ENCODE peak calls at places on chromosomes 3 and 15, in nine cellular contexts. One of them, this sample, is unnamed.

GRCh38 chr3:64220161-64220560 is 5.1 kb downstream of the PRICKLE2 start:
- DNase-seq in cardiac septum: no peak
- DNase-seq in mammary epithelial cell: no peak
- DNase-seq in NT2/D1: no peak
- DNase-seq in stimulated activated CD8-positive, alpha-beta memory T cell treated with anti-CD3 and anti-CD28 coated beads, Interleukin-15, amount 100 ng/mL, for 24 hours: no peak
- DNase-seq in amygdala: no peak
- DNase-seq in Daoy: peak
- DNase-seq in kidney tubule cell: peak
- DNase-seq in MM.1S: no peak
- DNase-seq in this sample: no peak

GRCh38 chr3:120848503-120848902 is 59.5 kb upstream of the STXBP5L start:
- DNase-seq in cardiac septum: no peak
- DNase-seq in mammary epithelial cell: no peak
- DNase-seq in NT2/D1: no peak
- DNase-seq in stimulated activated CD8-positive, alpha-beta memory T cell treated with anti-CD3 and anti-CD28 coated beads, Interleukin-15, amount 100 ng/mL, for 24 hours: no peak
- DNase-seq in amygdala: no peak
- DNase-seq in Daoy: no peak
- DNase-seq in kidney tubule cell: no peak
- DNase-seq in MM.1S: no peak
- DNase-seq in this sample: no peak

GRCh38 chr15:62071711-62072308 is 5.0 kb downstream of the C2CD4A start:
- DNase-seq in cardiac septum: no peak
- DNase-seq in mammary epithelial cell: peak
- DNase-seq in NT2/D1: no peak
- DNase-seq in stimulated activated CD8-positive, alpha-beta memory T cell treated with anti-CD3 and anti-CD28 coated beads, Interleukin-15, amount 100 ng/mL, for 24 hours: no peak
- DNase-seq in amygdala: no peak
- DNase-seq in Daoy: peak
- DNase-seq in kidney tubule cell: peak
- DNase-seq in MM.1S: peak
- DNase-seq in this sample: peak

GRCh38 chr3:100352296-100353178 is 18.0 kb downstream of the NIT2 start:
- DNase-seq in cardiac septum: no peak
- DNase-seq in mammary epithelial cell: peak
- DNase-seq in NT2/D1: no peak
- DNase-seq in stimulated activated CD8-positive, alpha-beta memory T cell treated with anti-CD3 and anti-CD28 coated beads, Interleukin-15, amount 100 ng/mL, for 24 hours: no peak
- DNase-seq in amygdala: no peak
- DNase-seq in Daoy: no peak
- DNase-seq in kidney tubule cell: peak
- DNase-seq in MM.1S: no peak
- DNase-seq in this sample: no peak

GRCh38 chr3:14360123-14360881 is 42.1 kb upstream of the SLC6A6 start:
- DNase-seq in cardiac septum: no peak
- DNase-seq in mammary epithelial cell: no peak
- DNase-seq in NT2/D1: no peak
- DNase-seq in stimulated activated CD8-positive, alpha-beta memory T cell treated with anti-CD3 and anti-CD28 coated beads, Interleukin-15, amount 100 ng/mL, for 24 hours: no peak
- DNase-seq in amygdala: no peak
- DNase-seq in Daoy: peak
- DNase-seq in kidney tubule cell: no peak
- DNase-seq in MM.1S: no peak
- DNase-seq in this sample: no peak

GRCh38 chr3:27544372-27544865 is 60.2 kb upstream of the SLC4A7 start:
- DNase-seq in cardiac septum: no peak
- DNase-seq in mammary epithelial cell: peak
- DNase-seq in NT2/D1: no peak
- DNase-seq in stimulated activated CD8-positive, alpha-beta memory T cell treated with anti-CD3 and anti-CD28 coated beads, Interleukin-15, amount 100 ng/mL, for 24 hours: no peak
- DNase-seq in amygdala: no peak
- DNase-seq in Daoy: no peak
- DNase-seq in kidney tubule cell: peak
- DNase-seq in MM.1S: no peak
- DNase-seq in this sample: no peak

GRCh38 chr3:64414043-64414442 is 188.8 kb upstream of the PRICKLE2 start:
- DNase-seq in cardiac septum: no peak
- DNase-seq in mammary epithelial cell: no peak
- DNase-seq in NT2/D1: no peak
- DNase-seq in stimulated activated CD8-positive, alpha-beta memory T cell treated with anti-CD3 and anti-CD28 coated beads, Interleukin-15, amount 100 ng/mL, for 24 hours: no peak
- DNase-seq in amygdala: no peak
- DNase-seq in Daoy: no peak
- DNase-seq in kidney tubule cell: no peak
- DNase-seq in MM.1S: no peak
- DNase-seq in this sample: no peak

GRCh38 chr3:156551746-156552145 is 3.2 kb downstream of the SSR3 start:
- DNase-seq in cardiac septum: no peak
- DNase-seq in mammary epithelial cell: peak
- DNase-seq in NT2/D1: no peak
- DNase-seq in stimulated activated CD8-positive, alpha-beta memory T cell treated with anti-CD3 and anti-CD28 coated beads, Interleukin-15, amount 100 ng/mL, for 24 hours: no peak
- DNase-seq in amygdala: no peak
- DNase-seq in Daoy: peak
- DNase-seq in kidney tubule cell: peak
- DNase-seq in MM.1S: no peak
- DNase-seq in this sample: no peak

GRCh38 chr3:113269661-113270060 is 58.3 kb downstream of the BOC start:
- DNase-seq in cardiac septum: no peak
- DNase-seq in mammary epithelial cell: no peak
- DNase-seq in NT2/D1: no peak
- DNase-seq in stimulated activated CD8-positive, alpha-beta memory T cell treated with anti-CD3 and anti-CD28 coated beads, Interleukin-15, amount 100 ng/mL, for 24 hours: no peak
- DNase-seq in amygdala: no peak
- DNase-seq in Daoy: no peak
- DNase-seq in kidney tubule cell: no peak
- DNase-seq in MM.1S: no peak
- DNase-seq in this sample: no peak

GRCh38 chr3:183564046-183564445 is 8.5 kb upstream of the KLHL6 start:
- DNase-seq in cardiac septum: peak
- DNase-seq in mammary epithelial cell: no peak
- DNase-seq in NT2/D1: no peak
- DNase-seq in stimulated activated CD8-positive, alpha-beta memory T cell treated with anti-CD3 and anti-CD28 coated beads, Interleukin-15, amount 100 ng/mL, for 24 hours: no peak
- DNase-seq in amygdala: no peak
- DNase-seq in Daoy: no peak
- DNase-seq in kidney tubule cell: no peak
- DNase-seq in MM.1S: no peak
- DNase-seq in this sample: peak

GRCh38 chr15:28022961-28023360 is 76.2 kb downstream of the OCA2 start:
- DNase-seq in cardiac septum: no peak
- DNase-seq in mammary epithelial cell: no peak
- DNase-seq in NT2/D1: no peak
- DNase-seq in stimulated activated CD8-positive, alpha-beta memory T cell treated with anti-CD3 and anti-CD28 coated beads, Interleukin-15, amount 100 ng/mL, for 24 hours: no peak
- DNase-seq in amygdala: no peak
- DNase-seq in Daoy: no peak
- DNase-seq in kidney tubule cell: no peak
- DNase-seq in MM.1S: no peak
- DNase-seq in this sample: no peak

GRCh38 chr3:1214928-1215327 is 122.1 kb downstream of the CNTN6 start:
- DNase-seq in cardiac septum: no peak
- DNase-seq in mammary epithelial cell: no peak
- DNase-seq in NT2/D1: no peak
- DNase-seq in stimulated activated CD8-positive, alpha-beta memory T cell treated with anti-CD3 and anti-CD28 coated beads, Interleukin-15, amount 100 ng/mL, for 24 hours: no peak
- DNase-seq in amygdala: no peak
- DNase-seq in Daoy: no peak
- DNase-seq in kidney tubule cell: peak
- DNase-seq in MM.1S: no peak
- DNase-seq in this sample: no peak

GRCh38 chr3:129593595-129594339 is 12.7 kb downstream of the PLXND1 start:
- DNase-seq in cardiac septum: no peak
- DNase-seq in mammary epithelial cell: no peak
- DNase-seq in NT2/D1: no peak
- DNase-seq in stimulated activated CD8-positive, alpha-beta memory T cell treated with anti-CD3 and anti-CD28 coated beads, Interleukin-15, amount 100 ng/mL, for 24 hours: no peak
- DNase-seq in amygdala: no peak
- DNase-seq in Daoy: no peak
- DNase-seq in kidney tubule cell: no peak
- DNase-seq in MM.1S: peak
- DNase-seq in this sample: peak

GRCh38 chr3:12758025-12758830 is 831 bp downstream of the TMEM40 start:
- DNase-seq in cardiac septum: no peak
- DNase-seq in mammary epithelial cell: peak
- DNase-seq in NT2/D1: no peak
- DNase-seq in stimulated activated CD8-positive, alpha-beta memory T cell treated with anti-CD3 and anti-CD28 coated beads, Interleukin-15, amount 100 ng/mL, for 24 hours: no peak
- DNase-seq in amygdala: no peak
- DNase-seq in Daoy: peak
- DNase-seq in kidney tubule cell: peak
- DNase-seq in MM.1S: peak
- DNase-seq in this sample: no peak

GRCh38 chr3:152236741-152237140 is 32.0 kb upstream of the MBNL1 start:
- DNase-seq in cardiac septum: no peak
- DNase-seq in mammary epithelial cell: no peak
- DNase-seq in NT2/D1: no peak
- DNase-seq in stimulated activated CD8-positive, alpha-beta memory T cell treated with anti-CD3 and anti-CD28 coated beads, Interleukin-15, amount 100 ng/mL, for 24 hours: no peak
- DNase-seq in amygdala: no peak
- DNase-seq in Daoy: no peak
- DNase-seq in kidney tubule cell: peak
- DNase-seq in MM.1S: no peak
- DNase-seq in this sample: no peak

GRCh38 chr3:128226794-128227399 is 73.6 kb downstream of the EEFSEC start:
- DNase-seq in cardiac septum: no peak
- DNase-seq in mammary epithelial cell: peak
- DNase-seq in NT2/D1: peak
- DNase-seq in stimulated activated CD8-positive, alpha-beta memory T cell treated with anti-CD3 and anti-CD28 coated beads, Interleukin-15, amount 100 ng/mL, for 24 hours: no peak
- DNase-seq in amygdala: no peak
- DNase-seq in Daoy: peak
- DNase-seq in kidney tubule cell: peak
- DNase-seq in MM.1S: no peak
- DNase-seq in this sample: peak

GRCh38 chr15:39919396-39919739 is 698 bp downstream of the GPR176 start:
- DNase-seq in cardiac septum: no peak
- DNase-seq in mammary epithelial cell: no peak
- DNase-seq in NT2/D1: no peak
- DNase-seq in stimulated activated CD8-positive, alpha-beta memory T cell treated with anti-CD3 and anti-CD28 coated beads, Interleukin-15, amount 100 ng/mL, for 24 hours: no peak
- DNase-seq in amygdala: no peak
- DNase-seq in Daoy: no peak
- DNase-seq in kidney tubule cell: no peak
- DNase-seq in MM.1S: no peak
- DNase-seq in this sample: no peak

GRCh38 chr3:183490653-183491052 is 62.2 kb upstream of the MCF2L2 start:
- DNase-seq in cardiac septum: peak
- DNase-seq in mammary epithelial cell: peak
- DNase-seq in NT2/D1: peak
- DNase-seq in stimulated activated CD8-positive, alpha-beta memory T cell treated with anti-CD3 and anti-CD28 coated beads, Interleukin-15, amount 100 ng/mL, for 24 hours: no peak
- DNase-seq in amygdala: no peak
- DNase-seq in Daoy: peak
- DNase-seq in kidney tubule cell: peak
- DNase-seq in MM.1S: peak
- DNase-seq in this sample: no peak

GRCh38 chr15:48924528-48925393 is 39.0 kb downstream of the SHC4 start:
- DNase-seq in cardiac septum: no peak
- DNase-seq in mammary epithelial cell: no peak
- DNase-seq in NT2/D1: no peak
- DNase-seq in stimulated activated CD8-positive, alpha-beta memory T cell treated with anti-CD3 and anti-CD28 coated beads, Interleukin-15, amount 100 ng/mL, for 24 hours: no peak
- DNase-seq in amygdala: no peak
- DNase-seq in Daoy: no peak
- DNase-seq in kidney tubule cell: peak
- DNase-seq in MM.1S: no peak
- DNase-seq in this sample: no peak

GRCh38 chr3:24505678-24506560 is 11.3 kb upstream of the THRB start:
- DNase-seq in cardiac septum: no peak
- DNase-seq in mammary epithelial cell: no peak
- DNase-seq in NT2/D1: no peak
- DNase-seq in stimulated activated CD8-positive, alpha-beta memory T cell treated with anti-CD3 and anti-CD28 coated beads, Interleukin-15, amount 100 ng/mL, for 24 hours: no peak
- DNase-seq in amygdala: no peak
- DNase-seq in Daoy: no peak
- DNase-seq in kidney tubule cell: no peak
- DNase-seq in MM.1S: no peak
- DNase-seq in this sample: no peak

GRCh38 chr15:83449928-83450501 is 2.9 kb downstream of the SH3GL3 start:
- DNase-seq in cardiac septum: no peak
- DNase-seq in mammary epithelial cell: peak
- DNase-seq in NT2/D1: no peak
- DNase-seq in stimulated activated CD8-positive, alpha-beta memory T cell treated with anti-CD3 and anti-CD28 coated beads, Interleukin-15, amount 100 ng/mL, for 24 hours: no peak
- DNase-seq in amygdala: no peak
- DNase-seq in Daoy: no peak
- DNase-seq in kidney tubule cell: no peak
- DNase-seq in MM.1S: no peak
- DNase-seq in this sample: no peak

GRCh38 chr15:78263351-78263781 is 996 bp upstream of the DNAJA4 start:
- DNase-seq in cardiac septum: peak
- DNase-seq in mammary epithelial cell: no peak
- DNase-seq in NT2/D1: no peak
- DNase-seq in stimulated activated CD8-positive, alpha-beta memory T cell treated with anti-CD3 and anti-CD28 coated beads, Interleukin-15, amount 100 ng/mL, for 24 hours: no peak
- DNase-seq in amygdala: no peak
- DNase-seq in Daoy: no peak
- DNase-seq in kidney tubule cell: no peak
- DNase-seq in MM.1S: no peak
- DNase-seq in this sample: no peak

GRCh38 chr15:80801891-80802680 is 22.9 kb downstream of the CEMIP start:
- DNase-seq in cardiac septum: no peak
- DNase-seq in mammary epithelial cell: no peak
- DNase-seq in NT2/D1: no peak
- DNase-seq in stimulated activated CD8-positive, alpha-beta memory T cell treated with anti-CD3 and anti-CD28 coated beads, Interleukin-15, amount 100 ng/mL, for 24 hours: no peak
- DNase-seq in amygdala: no peak
- DNase-seq in Daoy: peak
- DNase-seq in kidney tubule cell: no peak
- DNase-seq in MM.1S: no peak
- DNase-seq in this sample: no peak

GRCh38 chr3:186021673-186022362 is 84.0 kb upstream of the TRA2B start:
- DNase-seq in cardiac septum: no peak
- DNase-seq in mammary epithelial cell: peak
- DNase-seq in NT2/D1: no peak
- DNase-seq in stimulated activated CD8-positive, alpha-beta memory T cell treated with anti-CD3 and anti-CD28 coated beads, Interleukin-15, amount 100 ng/mL, for 24 hours: no peak
- DNase-seq in amygdala: no peak
- DNase-seq in Daoy: peak
- DNase-seq in kidney tubule cell: peak
- DNase-seq in MM.1S: no peak
- DNase-seq in this sample: no peak

GRCh38 chr3:124760601-124761000 is 30.3 kb downstream of the UMPS start:
- DNase-seq in cardiac septum: no peak
- DNase-seq in mammary epithelial cell: no peak
- DNase-seq in NT2/D1: no peak
- DNase-seq in stimulated activated CD8-positive, alpha-beta memory T cell treated with anti-CD3 and anti-CD28 coated beads, Interleukin-15, amount 100 ng/mL, for 24 hours: no peak
- DNase-seq in amygdala: no peak
- DNase-seq in Daoy: no peak
- DNase-seq in kidney tubule cell: peak
- DNase-seq in MM.1S: no peak
- DNase-seq in this sample: no peak

GRCh38 chr15:101148881-101149664 is 102.8 kb downstream of the CHSY1 start:
- DNase-seq in cardiac septum: peak
- DNase-seq in mammary epithelial cell: no peak
- DNase-seq in NT2/D1: no peak
- DNase-seq in stimulated activated CD8-positive, alpha-beta memory T cell treated with anti-CD3 and anti-CD28 coated beads, Interleukin-15, amount 100 ng/mL, for 24 hours: no peak
- DNase-seq in amygdala: no peak
- DNase-seq in Daoy: no peak
- DNase-seq in kidney tubule cell: no peak
- DNase-seq in MM.1S: no peak
- DNase-seq in this sample: no peak

GRCh38 chr3:155412856-155413255 is 119.4 kb upstream of the STRIT1 start:
- DNase-seq in cardiac septum: no peak
- DNase-seq in mammary epithelial cell: no peak
- DNase-seq in NT2/D1: no peak
- DNase-seq in stimulated activated CD8-positive, alpha-beta memory T cell treated with anti-CD3 and anti-CD28 coated beads, Interleukin-15, amount 100 ng/mL, for 24 hours: no peak
- DNase-seq in amygdala: no peak
- DNase-seq in Daoy: no peak
- DNase-seq in kidney tubule cell: no peak
- DNase-seq in MM.1S: no peak
- DNase-seq in this sample: no peak

GRCh38 chr3:21447471-21448205 is 303.4 kb downstream of the ZNF385D start:
- DNase-seq in cardiac septum: no peak
- DNase-seq in mammary epithelial cell: no peak
- DNase-seq in NT2/D1: no peak
- DNase-seq in stimulated activated CD8-positive, alpha-beta memory T cell treated with anti-CD3 and anti-CD28 coated beads, Interleukin-15, amount 100 ng/mL, for 24 hours: no peak
- DNase-seq in amygdala: no peak
- DNase-seq in Daoy: no peak
- DNase-seq in kidney tubule cell: peak
- DNase-seq in MM.1S: no peak
- DNase-seq in this sample: no peak

GRCh38 chr3:149368850-149369497 is 8.5 kb downstream of the TM4SF1 start:
- DNase-seq in cardiac septum: no peak
- DNase-seq in mammary epithelial cell: peak
- DNase-seq in NT2/D1: no peak
- DNase-seq in stimulated activated CD8-positive, alpha-beta memory T cell treated with anti-CD3 and anti-CD28 coated beads, Interleukin-15, amount 100 ng/mL, for 24 hours: no peak
- DNase-seq in amygdala: no peak
- DNase-seq in Daoy: no peak
- DNase-seq in kidney tubule cell: no peak
- DNase-seq in MM.1S: no peak
- DNase-seq in this sample: no peak

GRCh38 chr3:16759227-16759903 is 125.4 kb upstream of the PLCL2 start:
- DNase-seq in cardiac septum: no peak
- DNase-seq in mammary epithelial cell: peak
- DNase-seq in NT2/D1: no peak
- DNase-seq in stimulated activated CD8-positive, alpha-beta memory T cell treated with anti-CD3 and anti-CD28 coated beads, Interleukin-15, amount 100 ng/mL, for 24 hours: no peak
- DNase-seq in amygdala: no peak
- DNase-seq in Daoy: no peak
- DNase-seq in kidney tubule cell: no peak
- DNase-seq in MM.1S: no peak
- DNase-seq in this sample: no peak

GRCh38 chr3:150225986-150226385 is 182.1 kb upstream of the TSC22D2 start:
- DNase-seq in cardiac septum: no peak
- DNase-seq in mammary epithelial cell: no peak
- DNase-seq in NT2/D1: no peak
- DNase-seq in stimulated activated CD8-positive, alpha-beta memory T cell treated with anti-CD3 and anti-CD28 coated beads, Interleukin-15, amount 100 ng/mL, for 24 hours: no peak
- DNase-seq in amygdala: no peak
- DNase-seq in Daoy: no peak
- DNase-seq in kidney tubule cell: no peak
- DNase-seq in MM.1S: no peak
- DNase-seq in this sample: no peak

This sample was measured in OCI-LY7.